ENCODE peak calls at places on chromosomes 1 and 21, in eight cellular contexts. One of them, this sample, is unnamed.

GRCh38 chr21:45581322-45581712 is 39.1 kb upstream of the SLC19A1 start:
- DNase-seq in heart left ventricle: no peak
- DNase-seq in breast epithelium: no peak
- DNase-seq in adrenal gland: peak
- DNase-seq in ovary: no peak
- DNase-seq in stomach: peak
- DNase-seq in HCT116: no peak
- DNase-seq in A549: no peak
- DNase-seq in this sample: no peak

GRCh38 chr1:18145851-18146618 is 38.4 kb downstream of the IGSF21 start:
- DNase-seq in heart left ventricle: peak
- DNase-seq in breast epithelium: no peak
- DNase-seq in adrenal gland: peak
- DNase-seq in ovary: no peak
- DNase-seq in stomach: no peak
- DNase-seq in HCT116: peak
- DNase-seq in A549: no peak
- DNase-seq in this sample: no peak

GRCh38 chr1:98205291-98206017 is 284.6 kb upstream of the DPYD start:
- DNase-seq in heart left ventricle: no peak
- DNase-seq in breast epithelium: no peak
- DNase-seq in adrenal gland: no peak
- DNase-seq in ovary: no peak
- DNase-seq in stomach: no peak
- DNase-seq in HCT116: no peak
- DNase-seq in A549: no peak
- DNase-seq in this sample: no peak

GRCh38 chr1:20720631-20721051 is 2.8 kb upstream of the KIF17 start:
- DNase-seq in heart left ventricle: no peak
- DNase-seq in breast epithelium: peak
- DNase-seq in adrenal gland: no peak
- DNase-seq in ovary: peak
- DNase-seq in stomach: no peak
- DNase-seq in HCT116: no peak
- DNase-seq in A549: no peak
- DNase-seq in this sample: no peak

GRCh38 chr1:1613509-1614082 is 1.7 kb upstream of the MIB2 start:
- DNase-seq in heart left ventricle: no peak
- DNase-seq in breast epithelium: no peak
- DNase-seq in adrenal gland: no peak
- DNase-seq in ovary: no peak
- DNase-seq in stomach: no peak
- DNase-seq in HCT116: no peak
- DNase-seq in A549: no peak
- DNase-seq in this sample: no peak

GRCh38 chr1:101846820-101847219 is 149.9 kb downstream of the OLFM3 start:
- DNase-seq in heart left ventricle: no peak
- DNase-seq in breast epithelium: no peak
- DNase-seq in adrenal gland: no peak
- DNase-seq in ovary: no peak
- DNase-seq in stomach: peak
- DNase-seq in HCT116: no peak
- DNase-seq in A549: no peak
- DNase-seq in this sample: no peak

GRCh38 chr1:41925712-41926111 is 7.0 kb upstream of the HIVEP3 start:
- DNase-seq in heart left ventricle: no peak
- DNase-seq in breast epithelium: no peak
- DNase-seq in adrenal gland: no peak
- DNase-seq in ovary: no peak
- DNase-seq in stomach: no peak
- DNase-seq in HCT116: no peak
- DNase-seq in A549: peak
- DNase-seq in this sample: no peak

GRCh38 chr1:168135982-168136708 is 585 bp downstream of the GPR161 start:
- DNase-seq in heart left ventricle: no peak
- DNase-seq in breast epithelium: no peak
- DNase-seq in adrenal gland: no peak
- DNase-seq in ovary: peak
- DNase-seq in stomach: no peak
- DNase-seq in HCT116: no peak
- DNase-seq in A549: peak
- DNase-seq in this sample: peak

GRCh38 chr1:6770727-6771567 is 14.3 kb upstream of the CAMTA1 start:
- DNase-seq in heart left ventricle: no peak
- DNase-seq in breast epithelium: no peak
- DNase-seq in adrenal gland: no peak
- DNase-seq in ovary: no peak
- DNase-seq in stomach: no peak
- DNase-seq in HCT116: no peak
- DNase-seq in A549: no peak
- DNase-seq in this sample: peak

GRCh38 chr1:87678221-87678715 is 349.6 kb downstream of the LMO4 start:
- DNase-seq in heart left ventricle: no peak
- DNase-seq in breast epithelium: no peak
- DNase-seq in adrenal gland: no peak
- DNase-seq in ovary: no peak
- DNase-seq in stomach: no peak
- DNase-seq in HCT116: no peak
- DNase-seq in A549: no peak
- DNase-seq in this sample: no peak

GRCh38 chr1:107140703-107141490 is at the start of gene NTNG1:
- DNase-seq in heart left ventricle: no peak
- DNase-seq in breast epithelium: no peak
- DNase-seq in adrenal gland: no peak
- DNase-seq in ovary: no peak
- DNase-seq in stomach: no peak
- DNase-seq in HCT116: no peak
- DNase-seq in A549: no peak
- DNase-seq in this sample: peak

GRCh38 chr21:44496900-44497550 is 41.7 kb downstream of the LRRC3 start:
- DNase-seq in heart left ventricle: no peak
- DNase-seq in breast epithelium: no peak
- DNase-seq in adrenal gland: no peak
- DNase-seq in ovary: no peak
- DNase-seq in stomach: no peak
- DNase-seq in HCT116: no peak
- DNase-seq in A549: no peak
- DNase-seq in this sample: no peak

GRCh38 chr1:176102700-176103244 is 104.3 kb downstream of the COP1 start:
- DNase-seq in heart left ventricle: no peak
- DNase-seq in breast epithelium: no peak
- DNase-seq in adrenal gland: no peak
- DNase-seq in ovary: no peak
- DNase-seq in stomach: no peak
- DNase-seq in HCT116: no peak
- DNase-seq in A549: no peak
- DNase-seq in this sample: no peak

GRCh38 chr1:22204989-22205913 is 62.4 kb upstream of the WNT4 start:
- DNase-seq in heart left ventricle: no peak
- DNase-seq in breast epithelium: peak
- DNase-seq in adrenal gland: no peak
- DNase-seq in ovary: no peak
- DNase-seq in stomach: peak
- DNase-seq in HCT116: no peak
- DNase-seq in A549: peak
- DNase-seq in this sample: no peak

GRCh38 chr21:17514124-17514481 is 1.3 kb downstream of the CXADR start:
- DNase-seq in heart left ventricle: no peak
- DNase-seq in breast epithelium: no peak
- DNase-seq in adrenal gland: no peak
- DNase-seq in ovary: no peak
- DNase-seq in stomach: no peak
- DNase-seq in HCT116: no peak
- DNase-seq in A549: no peak
- DNase-seq in this sample: no peak
- TF ChIP-seq POLR2A in heart left ventricle: no peak
- TF ChIP-seq POLR2A in breast epithelium: no peak
- TF ChIP-seq POLR2A in adrenal gland: no peak
- TF ChIP-seq POLR2A in ovary: no peak
- TF ChIP-seq POLR2A in stomach: no peak
- TF ChIP-seq POLR2A in HCT116: no peak
- TF ChIP-seq POLR2A in A549: no peak
- TF ChIP-seq POLR2A in this sample: no peak

DNA sequence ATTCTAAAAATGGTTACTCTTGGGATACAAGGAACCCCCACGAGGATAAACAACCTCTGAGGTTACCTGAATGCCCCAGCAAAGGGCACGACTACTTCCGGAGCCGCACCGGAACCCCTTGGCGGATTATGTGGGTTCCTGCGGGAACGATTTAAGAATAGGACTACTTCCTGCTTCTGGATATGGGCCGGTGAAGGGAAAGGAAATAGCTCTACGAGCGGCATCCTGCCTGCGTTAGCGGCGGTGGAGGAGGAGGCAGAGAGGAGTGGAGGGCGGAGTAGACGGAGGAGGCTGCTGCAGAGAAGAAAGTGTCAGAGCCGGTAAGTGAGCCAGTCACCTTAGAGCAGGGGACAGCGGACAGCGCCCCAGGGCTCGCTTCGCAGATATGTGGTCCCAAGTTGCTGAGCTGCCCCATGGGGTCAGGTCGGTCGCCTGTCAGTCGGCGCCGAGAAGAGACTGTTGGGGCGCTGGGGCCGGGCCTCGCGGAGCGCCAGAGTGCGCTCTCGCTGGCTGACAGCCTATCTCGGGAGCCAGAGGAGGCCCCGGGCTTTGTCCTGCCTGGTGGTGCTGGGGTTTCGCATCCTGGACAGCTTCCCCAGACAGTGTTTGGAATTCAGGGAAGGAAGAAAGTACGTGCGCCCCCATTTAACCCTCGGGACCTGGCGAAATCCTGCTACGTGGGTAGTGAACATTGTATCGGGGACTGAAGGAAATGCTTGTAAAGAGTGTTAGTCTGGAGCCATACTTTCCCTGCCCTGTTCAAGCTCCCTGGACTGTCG is at the start of gene KLHL20:
- DNase-seq in heart left ventricle: peak
- DNase-seq in breast epithelium: peak
- DNase-seq in adrenal gland: peak
- DNase-seq in ovary: peak
- DNase-seq in stomach: peak
- DNase-seq in HCT116: peak
- DNase-seq in A549: peak
- DNase-seq in this sample: peak
- TF ChIP-seq POLR2A in heart left ventricle: peak
- TF ChIP-seq POLR2A in breast epithelium: no peak
- TF ChIP-seq POLR2A in adrenal gland: peak
- TF ChIP-seq POLR2A in ovary: peak
- TF ChIP-seq POLR2A in stomach: no peak
- TF ChIP-seq POLR2A in HCT116: peak
- TF ChIP-seq POLR2A in A549: peak
- TF ChIP-seq POLR2A in this sample: peak

GRCh38 chr1:68174173-68175113 is 57.9 kb downstream of the WLS start:
- DNase-seq in heart left ventricle: peak
- DNase-seq in breast epithelium: no peak
- DNase-seq in adrenal gland: peak
- DNase-seq in ovary: peak
- DNase-seq in stomach: peak
- DNase-seq in HCT116: peak
- DNase-seq in A549: peak
- DNase-seq in this sample: peak

GRCh38 chr1:68180441-68181164 is 51.7 kb downstream of the WLS start:
- DNase-seq in heart left ventricle: no peak
- DNase-seq in breast epithelium: no peak
- DNase-seq in adrenal gland: no peak
- DNase-seq in ovary: no peak
- DNase-seq in stomach: no peak
- DNase-seq in HCT116: no peak
- DNase-seq in A549: no peak
- DNase-seq in this sample: no peak

GRCh38 chr1:68181165-68181556 is 51.2 kb downstream of the WLS start:
- DNase-seq in heart left ventricle: no peak
- DNase-seq in breast epithelium: no peak
- DNase-seq in adrenal gland: no peak
- DNase-seq in ovary: no peak
- DNase-seq in stomach: no peak
- DNase-seq in HCT116: no peak
- DNase-seq in A549: no peak
- DNase-seq in this sample: no peak

GRCh38 chr1:68175621-68176398 is 56.5 kb downstream of the WLS start:
- DNase-seq in heart left ventricle: peak
- DNase-seq in breast epithelium: no peak
- DNase-seq in adrenal gland: no peak
- DNase-seq in ovary: no peak
- DNase-seq in stomach: peak
- DNase-seq in HCT116: no peak
- DNase-seq in A549: no peak
- DNase-seq in this sample: no peak

DNA sequence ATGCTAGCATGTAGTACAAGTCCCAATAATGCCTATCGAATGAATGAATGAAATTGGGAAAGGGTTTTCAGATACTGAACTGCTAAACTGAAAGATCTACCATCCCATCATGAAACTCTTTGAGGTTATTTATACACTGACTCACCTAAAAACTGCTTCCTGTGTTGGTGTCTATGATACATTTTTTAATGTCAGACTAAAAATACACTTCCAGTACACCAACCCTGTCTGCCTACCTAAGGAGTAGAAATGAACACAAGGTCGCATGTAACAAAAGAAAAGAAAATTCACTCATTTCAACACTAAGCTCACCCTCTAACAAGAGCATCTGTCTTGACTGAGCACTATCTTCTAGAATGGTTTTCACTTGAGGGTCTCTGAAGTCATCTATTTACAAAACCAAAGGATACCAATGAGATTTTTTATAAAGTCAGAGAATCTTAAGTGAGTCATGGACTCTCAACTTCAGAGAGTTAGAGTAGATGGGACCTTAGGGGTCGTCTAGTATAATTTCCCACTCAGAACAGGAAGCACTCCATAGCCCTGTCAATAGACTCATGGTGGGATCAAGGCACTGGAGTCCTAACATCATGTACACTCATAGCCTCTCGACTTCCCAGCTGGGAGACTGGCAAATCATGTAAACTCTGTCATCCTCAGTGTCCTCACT is 53.4 kb downstream of the WLS start:
- DNase-seq in heart left ventricle: no peak
- DNase-seq in breast epithelium: no peak
- DNase-seq in adrenal gland: no peak
- DNase-seq in ovary: no peak
- DNase-seq in stomach: no peak
- DNase-seq in HCT116: no peak
- DNase-seq in A549: no peak
- DNase-seq in this sample: peak
- TF ChIP-seq POLR2A in heart left ventricle: no peak
- TF ChIP-seq POLR2A in breast epithelium: no peak
- TF ChIP-seq POLR2A in adrenal gland: no peak
- TF ChIP-seq POLR2A in ovary: no peak
- TF ChIP-seq POLR2A in stomach: no peak
- TF ChIP-seq POLR2A in HCT116: no peak
- TF ChIP-seq POLR2A in A549: no peak
- TF ChIP-seq POLR2A in this sample: no peak

DNA sequence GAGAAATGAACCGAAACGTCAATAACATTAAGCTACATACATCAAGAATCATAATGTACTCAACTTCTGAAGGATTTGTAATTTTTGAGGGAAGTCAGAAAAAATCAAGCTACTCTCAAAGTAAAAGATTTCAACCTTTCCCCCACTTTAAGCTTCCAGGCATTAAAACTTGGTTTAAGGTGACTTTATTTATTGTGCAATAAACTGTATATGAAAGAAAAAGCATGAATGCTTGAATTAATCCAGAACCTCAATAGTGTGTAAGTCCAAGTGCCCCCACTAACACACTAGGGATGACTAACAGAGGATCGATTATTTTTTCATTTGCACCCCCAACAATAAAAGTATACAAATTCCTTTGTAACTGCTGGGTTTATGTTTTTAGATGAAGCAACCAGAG is 10.9 kb downstream of the GART start:
- DNase-seq in heart left ventricle: no peak
- DNase-seq in breast epithelium: no peak
- DNase-seq in adrenal gland: no peak
- DNase-seq in ovary: no peak
- DNase-seq in stomach: no peak
- DNase-seq in HCT116: no peak
- DNase-seq in A549: no peak
- DNase-seq in this sample: no peak
- TF ChIP-seq POLR2A in heart left ventricle: no peak
- TF ChIP-seq POLR2A in breast epithelium: no peak
- TF ChIP-seq POLR2A in adrenal gland: no peak
- TF ChIP-seq POLR2A in ovary: no peak
- TF ChIP-seq POLR2A in stomach: no peak
- TF ChIP-seq POLR2A in HCT116: no peak
- TF ChIP-seq POLR2A in A549: no peak
- TF ChIP-seq POLR2A in this sample: no peak

This sample was measured in H54.